ENCODE peak calls at places on chromosomes 11 and 22, in four cellular contexts. C is A549, Q is H1, L is HepG2. I is an unnamed sample.
A peak's percentile ranks its signal among the peaks of the same experiment; 100 is the strongest.

GRCh38 chr22:44455151-44455962 is 42.7 kb downstream of the RTL6 start:
- DNase-seq in Q (no peak), L (no peak), C (no peak), I (no peak)

GRCh38 chr11:45163956-45164575 is 17.6 kb downstream of the PRDM11 start:
- DNase-seq in C (no peak), Q (no peak), L (no peak), I (no peak)

GRCh38 chr11:85076535-85077330 is 550.4 kb downstream of the DLG2 start:
- DNase-seq in Q (no peak), L (no peak), C (no peak), I (no peak)

GRCh38 chr11:18366286-18366685 is 28.1 kb upstream of the LDHA start:
- DNase-seq in C (no peak), Q (no peak), L (no peak), I (no peak)

GRCh38 chr22:32723632-32724031 is 77.9 kb upstream of the TIMP3 start:
- DNase-seq in Q (no peak), L (no peak), C (no peak), I (no peak)

GRCh38 chr11:38302564-38302963 is 1704.5 kb upstream of the RAG2 start:
- DNase-seq in L (no peak), Q (no peak), C (no peak), I (no peak)

GRCh38 chr11:63534895-63535461 is 1.6 kb upstream of the PLAAT4 start:
- DNase-seq in Q (no peak), C (no peak), L (no peak), I (peak; percentile 24)

GRCh38 chr11:35997908-35998307 is 54.0 kb downstream of the LDLRAD3 start:
- DNase-seq in Q (no peak), L (no peak), C (no peak), I (no peak)

GRCh38 chr22:25853902-25854301 is 111.9 kb downstream of the MYO18B start:
- DNase-seq in Q (no peak), C (peak; percentile 19), L (peak; percentile 18), I (peak; percentile 13)

GRCh38 chr11:119509969-119510401 is 87.0 kb upstream of the THY1 start:
- DNase-seq in C (peak; percentile 42), Q (no peak), L (no peak), I (peak; percentile 12)

GRCh38 chr11:86923993-86924766 is 31.0 kb downstream of the FZD4 start:
- DNase-seq in Q (peak; percentile 60), L (peak; percentile 72), C (no peak), I (no peak)

GRCh38 chr22:21951931-21952465 is 650 bp downstream of the PPM1F start:
- DNase-seq in L (no peak), Q (no peak), C (no peak), I (no peak)

GRCh38 chr11:69286358-69287327 is 7.3 kb upstream of the MYEOV start:
- DNase-seq in L (no peak), C (no peak), Q (no peak), I (no peak)

GRCh38 chr11:86660011-86660595 is 12.3 kb downstream of the ME3 start:
- DNase-seq in C (no peak), L (no peak), Q (no peak), I (no peak)

GRCh38 chr22:46111645-46112306 is 38.5 kb upstream of the PPARA start:
- DNase-seq in L (no peak), Q (no peak), C (no peak), I (no peak)

GRCh38 chr22:31126128-31126868 is 3.5 kb downstream of the INPP5J start:
- DNase-seq in Q (no peak), L (no peak), C (no peak), I (no peak)

GRCh38 chr11:105219670-105220069 is 80.1 kb upstream of the CARD18 start:
- DNase-seq in L (no peak), Q (no peak), C (no peak), I (no peak)

GRCh38 chr11:43644626-43645299 is 35.8 kb upstream of the HSD17B12 start:
- DNase-seq in C (no peak), Q (no peak), L (peak; percentile 16), I (peak; percentile 14)
- TF ChIP-seq RNF2 in C (no peak), Q (no peak), L (no peak), I (no peak)

GRCh38 chr11:11230802-11231562 is 122.1 kb downstream of the CSNK2A3 start:
- DNase-seq in C (peak; percentile 18), L (peak; percentile 4), Q (no peak), I (peak; percentile 37)
- TF ChIP-seq RNF2 in C (no peak), L (no peak), Q (no peak), I (no peak)

DNA sequence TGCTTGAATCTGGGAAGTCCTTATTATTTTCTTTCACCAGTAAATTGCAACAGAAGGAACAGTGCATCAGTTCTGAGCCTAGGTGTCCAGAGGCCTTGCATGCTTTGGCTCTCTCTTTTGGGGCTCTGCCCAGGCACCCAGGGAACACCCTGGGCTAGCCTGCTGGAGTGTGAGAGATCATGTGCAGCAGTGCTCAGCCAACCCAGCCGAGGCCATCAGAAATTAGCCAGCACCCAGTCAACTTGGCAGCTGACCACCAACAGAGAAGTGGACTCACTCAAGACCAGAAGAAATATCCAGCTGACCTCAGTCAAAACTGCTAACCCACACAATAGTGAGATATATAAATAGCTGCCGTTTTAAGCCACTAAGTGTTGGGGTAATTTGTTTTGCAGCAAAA is 11.2 kb upstream of the P4HA3 start:
- DNase-seq in L (no peak), Q (no peak), C (no peak), I (no peak)
- TF ChIP-seq RNF2 in L (no peak), Q (no peak), C (no peak), I (no peak)

DNA sequence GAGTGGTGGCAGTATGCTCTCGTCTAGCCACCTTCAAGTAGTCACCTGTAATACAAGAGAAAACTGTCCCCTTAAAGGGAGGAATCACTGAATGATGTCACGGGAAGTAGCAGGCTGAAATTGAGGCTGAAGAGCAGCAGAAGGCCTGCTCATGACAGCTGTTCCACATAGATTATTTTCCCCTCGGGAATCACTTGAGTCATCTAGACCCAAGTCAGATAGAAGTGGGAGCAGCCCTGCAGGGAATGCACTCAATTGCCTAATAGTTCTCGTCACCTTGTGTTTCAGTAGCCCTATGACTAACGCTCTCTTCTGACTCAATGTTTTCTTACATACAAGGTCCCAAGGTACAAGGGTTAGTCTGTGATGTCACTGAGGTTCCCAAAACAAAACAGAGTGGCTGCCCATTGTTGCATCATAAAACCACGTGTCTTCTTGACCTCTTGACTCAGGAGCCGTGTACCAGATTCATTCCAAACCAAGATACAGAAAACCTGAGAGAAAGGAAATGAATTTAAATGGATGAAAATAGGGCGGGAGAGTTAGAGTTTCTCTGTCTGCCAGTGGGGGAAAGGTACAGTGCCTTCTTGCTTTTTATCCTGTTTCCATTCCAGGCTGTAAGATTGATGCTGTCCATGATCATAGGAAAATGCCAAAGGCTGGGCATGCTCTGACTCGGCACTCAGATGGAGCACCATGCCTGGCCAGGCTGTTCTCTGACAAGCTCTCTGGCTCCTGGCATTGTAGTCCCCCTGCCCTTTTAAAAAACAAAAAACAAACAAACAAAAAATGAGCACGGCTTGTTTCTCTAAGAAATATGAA is 21.6 kb upstream of the C11orf96 start:
- DNase-seq in C (peak; percentile 97), L (peak; percentile 91), Q (no peak), I (peak; percentile 52)
- TF ChIP-seq RNF2 in C (no peak), L (no peak), Q (no peak), I (no peak)